ENCODE peak calls at places on chromosomes 1 and 21, in eight cellular contexts. One of them, this sample, is unnamed. For H3K4me1 and H3K9me3, the result is how much of the 10 kb centered on the place peaks cover.

GRCh38 chr21:45420623-45421041 is 15.7 kb downstream of the COL18A1 start:
- DNase-seq in cardiac muscle cell: peak
- DNase-seq in hepatocyte: peak
- DNase-seq in esophagus muscularis mucosa: no peak
- DNase-seq in lung: no peak
- DNase-seq in CD4-positive, CD25-positive, alpha-beta regulatory T cell: no peak
- DNase-seq in psoas muscle: peak
- DNase-seq in CD8-positive, alpha-beta T cell: no peak
- DNase-seq in this sample: no peak

GRCh38 chr1:15154480-15155036 is 1.0 kb downstream of the TMEM51 start:
- DNase-seq in cardiac muscle cell: peak
- DNase-seq in hepatocyte: peak
- DNase-seq in esophagus muscularis mucosa: no peak
- DNase-seq in lung: no peak
- DNase-seq in CD4-positive, CD25-positive, alpha-beta regulatory T cell: no peak
- DNase-seq in psoas muscle: peak
- DNase-seq in CD8-positive, alpha-beta T cell: no peak
- DNase-seq in this sample: peak

GRCh38 chr1:186925881-186926676 is 97.3 kb downstream of the PLA2G4A start:
- DNase-seq in cardiac muscle cell: no peak
- DNase-seq in hepatocyte: no peak
- DNase-seq in esophagus muscularis mucosa: no peak
- DNase-seq in lung: no peak
- DNase-seq in CD4-positive, CD25-positive, alpha-beta regulatory T cell: no peak
- DNase-seq in psoas muscle: no peak
- DNase-seq in CD8-positive, alpha-beta T cell: no peak
- DNase-seq in this sample: no peak

GRCh38 chr1:91851130-91852010 is 34.6 kb downstream of the TGFBR3 start:
- DNase-seq in cardiac muscle cell: peak
- DNase-seq in hepatocyte: peak
- DNase-seq in esophagus muscularis mucosa: peak
- DNase-seq in lung: peak
- DNase-seq in CD4-positive, CD25-positive, alpha-beta regulatory T cell: no peak
- DNase-seq in psoas muscle: peak
- DNase-seq in CD8-positive, alpha-beta T cell: no peak
- DNase-seq in this sample: no peak

GRCh38 chr1:206066479-206067171 is 13.7 kb downstream of the RHEX start:
- DNase-seq in cardiac muscle cell: peak
- DNase-seq in hepatocyte: peak
- DNase-seq in esophagus muscularis mucosa: no peak
- DNase-seq in lung: no peak
- DNase-seq in CD4-positive, CD25-positive, alpha-beta regulatory T cell: no peak
- DNase-seq in psoas muscle: no peak
- DNase-seq in CD8-positive, alpha-beta T cell: no peak
- DNase-seq in this sample: no peak

GRCh38 chr1:46486432-46487015 is 3.1 kb upstream of the DMBX1 start:
- DNase-seq in cardiac muscle cell: no peak
- DNase-seq in hepatocyte: no peak
- DNase-seq in esophagus muscularis mucosa: no peak
- DNase-seq in lung: no peak
- DNase-seq in CD4-positive, CD25-positive, alpha-beta regulatory T cell: no peak
- DNase-seq in psoas muscle: no peak
- DNase-seq in CD8-positive, alpha-beta T cell: no peak
- DNase-seq in this sample: no peak

GRCh38 chr21:44653123-44653522 is 1.3 kb downstream of the KRTAP12-4 start:
- DNase-seq in cardiac muscle cell: no peak
- DNase-seq in hepatocyte: no peak
- DNase-seq in esophagus muscularis mucosa: peak
- DNase-seq in lung: no peak
- DNase-seq in CD4-positive, CD25-positive, alpha-beta regulatory T cell: no peak
- DNase-seq in psoas muscle: no peak
- DNase-seq in CD8-positive, alpha-beta T cell: no peak
- DNase-seq in this sample: no peak

GRCh38 chr1:235275223-235275622 is 52.8 kb downstream of the ARID4B start:
- DNase-seq in cardiac muscle cell: no peak
- DNase-seq in hepatocyte: no peak
- DNase-seq in esophagus muscularis mucosa: no peak
- DNase-seq in lung: no peak
- DNase-seq in CD4-positive, CD25-positive, alpha-beta regulatory T cell: no peak
- DNase-seq in psoas muscle: no peak
- DNase-seq in CD8-positive, alpha-beta T cell: no peak
- DNase-seq in this sample: no peak

GRCh38 chr21:42975886-42976608 is 1.7 kb downstream of the PKNOX1 start:
- DNase-seq in cardiac muscle cell: no peak
- DNase-seq in hepatocyte: no peak
- DNase-seq in esophagus muscularis mucosa: no peak
- DNase-seq in lung: no peak
- DNase-seq in CD4-positive, CD25-positive, alpha-beta regulatory T cell: no peak
- DNase-seq in psoas muscle: no peak
- DNase-seq in CD8-positive, alpha-beta T cell: no peak
- DNase-seq in this sample: no peak

GRCh38 chr1:229596961-229597699 is 28.8 kb downstream of the TAF5L start:
- DNase-seq in cardiac muscle cell: no peak
- DNase-seq in hepatocyte: no peak
- DNase-seq in esophagus muscularis mucosa: no peak
- DNase-seq in lung: no peak
- DNase-seq in CD4-positive, CD25-positive, alpha-beta regulatory T cell: no peak
- DNase-seq in psoas muscle: peak
- DNase-seq in CD8-positive, alpha-beta T cell: no peak
- DNase-seq in this sample: no peak

GRCh38 chr1:160400646-160401486 is 502 bp downstream of the VANGL2 start:
- DNase-seq in cardiac muscle cell: peak
- DNase-seq in hepatocyte: peak
- DNase-seq in esophagus muscularis mucosa: no peak
- DNase-seq in lung: no peak
- DNase-seq in CD4-positive, CD25-positive, alpha-beta regulatory T cell: no peak
- DNase-seq in psoas muscle: no peak
- DNase-seq in CD8-positive, alpha-beta T cell: peak
- DNase-seq in this sample: peak

GRCh38 chr1:160404094-160404493 is 3.7 kb downstream of the VANGL2 start:
- DNase-seq in cardiac muscle cell: no peak
- DNase-seq in hepatocyte: peak
- DNase-seq in esophagus muscularis mucosa: no peak
- DNase-seq in lung: no peak
- DNase-seq in CD4-positive, CD25-positive, alpha-beta regulatory T cell: no peak
- DNase-seq in psoas muscle: no peak
- DNase-seq in CD8-positive, alpha-beta T cell: peak
- DNase-seq in this sample: no peak

GRCh38 chr1:160403244-160403643 is 2.9 kb downstream of the VANGL2 start:
- DNase-seq in cardiac muscle cell: no peak
- DNase-seq in hepatocyte: peak
- DNase-seq in esophagus muscularis mucosa: no peak
- DNase-seq in lung: no peak
- DNase-seq in CD4-positive, CD25-positive, alpha-beta regulatory T cell: no peak
- DNase-seq in psoas muscle: no peak
- DNase-seq in CD8-positive, alpha-beta T cell: peak
- DNase-seq in this sample: no peak

GRCh38 chr1:160401487-160401805 is 1.1 kb downstream of the VANGL2 start:
- DNase-seq in cardiac muscle cell: no peak
- DNase-seq in hepatocyte: no peak
- DNase-seq in esophagus muscularis mucosa: no peak
- DNase-seq in lung: no peak
- DNase-seq in CD4-positive, CD25-positive, alpha-beta regulatory T cell: no peak
- DNase-seq in psoas muscle: no peak
- DNase-seq in CD8-positive, alpha-beta T cell: no peak
- DNase-seq in this sample: no peak

GRCh38 chr1:160401972-160402795 is 1.8 kb downstream of the VANGL2 start:
- DNase-seq in cardiac muscle cell: no peak
- DNase-seq in hepatocyte: peak
- DNase-seq in esophagus muscularis mucosa: no peak
- DNase-seq in lung: no peak
- DNase-seq in CD4-positive, CD25-positive, alpha-beta regulatory T cell: no peak
- DNase-seq in psoas muscle: no peak
- DNase-seq in CD8-positive, alpha-beta T cell: peak
- DNase-seq in this sample: no peak
- H3K4me3 ChIP-seq in cardiac muscle cell: peak
- H3K4me3 ChIP-seq in hepatocyte: peak
- H3K4me3 ChIP-seq in esophagus muscularis mucosa: no peak
- H3K4me3 ChIP-seq in lung: no peak
- H3K4me3 ChIP-seq in CD4-positive, CD25-positive, alpha-beta regulatory T cell: no peak
- H3K4me3 ChIP-seq in psoas muscle: no peak
- H3K4me3 ChIP-seq in CD8-positive, alpha-beta T cell: no peak
- H3K4me3 ChIP-seq in this sample: peak

GRCh38 chr1:97901017-97901658 is 19.7 kb downstream of the DPYD start:
- DNase-seq in cardiac muscle cell: no peak
- DNase-seq in hepatocyte: no peak
- DNase-seq in esophagus muscularis mucosa: no peak
- DNase-seq in lung: no peak
- DNase-seq in CD4-positive, CD25-positive, alpha-beta regulatory T cell: no peak
- DNase-seq in psoas muscle: no peak
- DNase-seq in CD8-positive, alpha-beta T cell: no peak
- DNase-seq in this sample: no peak
- H3K4me1 ChIP-seq in cardiac muscle cell: under half
- H3K4me1 ChIP-seq in hepatocyte: under half
- H3K4me1 ChIP-seq in esophagus muscularis mucosa: under half
- H3K4me1 ChIP-seq in lung: under half
- H3K4me1 ChIP-seq in CD4-positive, CD25-positive, alpha-beta regulatory T cell: under half
- H3K4me1 ChIP-seq in psoas muscle: under half
- H3K4me1 ChIP-seq in CD8-positive, alpha-beta T cell: under half
- H3K4me1 ChIP-seq in this sample: under half

DNA sequence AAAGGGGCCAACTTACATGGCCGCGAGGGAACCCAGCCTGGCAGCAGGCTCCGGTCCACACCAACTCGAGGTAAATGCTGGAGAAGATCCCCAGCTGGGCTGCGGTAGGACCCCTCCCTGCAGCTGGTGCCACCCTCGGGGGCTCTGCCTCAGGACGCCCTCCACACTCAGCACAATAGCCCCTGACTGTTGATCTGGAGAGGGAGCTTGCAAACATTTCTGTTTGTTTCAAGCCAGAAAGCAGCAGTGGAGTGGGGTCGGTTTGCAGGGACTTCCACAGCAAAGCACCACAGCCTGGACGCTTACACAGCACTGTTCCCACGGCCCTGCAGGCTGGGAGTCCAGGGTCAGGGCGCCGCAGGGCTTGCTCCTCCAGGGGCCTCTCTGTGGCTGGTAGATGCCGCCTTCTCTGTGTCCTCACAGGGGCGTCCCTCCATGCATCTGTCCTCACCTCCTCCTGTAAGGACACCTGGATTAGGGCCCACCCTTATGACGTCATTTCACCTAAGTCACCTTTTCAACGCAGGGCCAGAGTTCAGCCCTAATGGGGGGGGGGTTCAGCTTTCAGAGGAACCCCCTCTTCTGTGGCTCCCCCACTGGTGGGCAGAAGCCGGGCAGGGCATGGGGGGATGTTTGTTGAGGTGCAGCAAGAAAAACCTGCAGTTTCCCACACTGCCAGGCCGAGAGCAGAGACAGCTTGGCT is 24.1 kb upstream of the TTC34 start:
- DNase-seq in cardiac muscle cell: no peak
- DNase-seq in hepatocyte: no peak
- DNase-seq in esophagus muscularis mucosa: no peak
- DNase-seq in lung: no peak
- DNase-seq in CD4-positive, CD25-positive, alpha-beta regulatory T cell: no peak
- DNase-seq in psoas muscle: peak
- DNase-seq in CD8-positive, alpha-beta T cell: no peak
- DNase-seq in this sample: no peak
- H3K9me3 ChIP-seq in cardiac muscle cell: under half
- H3K9me3 ChIP-seq in hepatocyte: under half
- H3K9me3 ChIP-seq in esophagus muscularis mucosa: under half
- H3K9me3 ChIP-seq in lung: under half
- H3K9me3 ChIP-seq in CD4-positive, CD25-positive, alpha-beta regulatory T cell: under half
- H3K9me3 ChIP-seq in psoas muscle: under half
- H3K9me3 ChIP-seq in CD8-positive, alpha-beta T cell: under half
- H3K9me3 ChIP-seq in this sample: under half

GRCh38 chr1:94819945-94820746 is at the start of gene SLC44A3:
- DNase-seq in cardiac muscle cell: peak
- DNase-seq in hepatocyte: peak
- DNase-seq in esophagus muscularis mucosa: no peak
- DNase-seq in lung: peak
- DNase-seq in CD4-positive, CD25-positive, alpha-beta regulatory T cell: no peak
- DNase-seq in psoas muscle: peak
- DNase-seq in CD8-positive, alpha-beta T cell: no peak
- DNase-seq in this sample: peak
- H3K4me3 ChIP-seq in cardiac muscle cell: peak
- H3K4me3 ChIP-seq in hepatocyte: peak
- H3K4me3 ChIP-seq in esophagus muscularis mucosa: peak
- H3K4me3 ChIP-seq in lung: peak
- H3K4me3 ChIP-seq in CD4-positive, CD25-positive, alpha-beta regulatory T cell: no peak
- H3K4me3 ChIP-seq in psoas muscle: peak
- H3K4me3 ChIP-seq in CD8-positive, alpha-beta T cell: no peak
- H3K4me3 ChIP-seq in this sample: peak

GRCh38 chr1:58011978-58012377 is 534.5 kb downstream of the OMA1 start:
- DNase-seq in cardiac muscle cell: no peak
- DNase-seq in hepatocyte: no peak
- DNase-seq in esophagus muscularis mucosa: no peak
- DNase-seq in lung: no peak
- DNase-seq in CD4-positive, CD25-positive, alpha-beta regulatory T cell: no peak
- DNase-seq in psoas muscle: no peak
- DNase-seq in CD8-positive, alpha-beta T cell: no peak
- DNase-seq in this sample: no peak

GRCh38 chr1:58000821-58001220 is 545.7 kb downstream of the OMA1 start:
- DNase-seq in cardiac muscle cell: no peak
- DNase-seq in hepatocyte: no peak
- DNase-seq in esophagus muscularis mucosa: no peak
- DNase-seq in lung: no peak
- DNase-seq in CD4-positive, CD25-positive, alpha-beta regulatory T cell: no peak
- DNase-seq in psoas muscle: no peak
- DNase-seq in CD8-positive, alpha-beta T cell: no peak
- DNase-seq in this sample: no peak

GRCh38 chr1:58005212-58005611 is 541.3 kb downstream of the OMA1 start:
- DNase-seq in cardiac muscle cell: no peak
- DNase-seq in hepatocyte: no peak
- DNase-seq in esophagus muscularis mucosa: no peak
- DNase-seq in lung: no peak
- DNase-seq in CD4-positive, CD25-positive, alpha-beta regulatory T cell: no peak
- DNase-seq in psoas muscle: no peak
- DNase-seq in CD8-positive, alpha-beta T cell: no peak
- DNase-seq in this sample: no peak

GRCh38 chr1:58003059-58003458 is 543.5 kb downstream of the OMA1 start:
- DNase-seq in cardiac muscle cell: no peak
- DNase-seq in hepatocyte: no peak
- DNase-seq in esophagus muscularis mucosa: no peak
- DNase-seq in lung: no peak
- DNase-seq in CD4-positive, CD25-positive, alpha-beta regulatory T cell: no peak
- DNase-seq in psoas muscle: no peak
- DNase-seq in CD8-positive, alpha-beta T cell: no peak
- DNase-seq in this sample: no peak

DNA sequence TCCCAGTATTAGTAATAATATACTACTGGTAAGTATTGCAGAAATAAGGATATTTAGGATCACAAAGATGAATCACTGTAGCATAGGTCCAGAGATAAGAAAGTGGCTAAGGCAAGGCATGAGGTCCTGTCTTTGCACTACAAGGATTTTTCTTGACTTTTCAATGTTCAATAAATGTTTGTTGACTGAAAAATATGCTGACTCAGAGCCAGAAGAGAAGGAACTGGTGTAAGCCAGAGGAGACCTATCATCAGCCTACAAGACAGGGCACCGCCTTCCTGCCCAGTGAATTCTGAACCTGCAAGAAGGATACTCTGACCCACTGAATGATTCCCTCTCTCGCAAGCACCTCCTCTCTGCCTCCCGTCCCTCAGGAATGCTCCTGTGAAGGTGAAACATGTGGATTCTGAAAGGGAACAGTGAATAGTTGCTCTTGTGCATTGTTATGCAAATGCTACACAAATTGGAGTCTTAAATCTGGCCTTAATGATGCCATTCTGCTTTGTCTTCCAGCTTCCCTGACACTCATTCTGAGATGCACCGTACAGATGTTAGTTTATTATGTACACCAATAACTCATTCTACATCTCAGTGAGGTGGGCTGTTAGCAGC is 540.0 kb downstream of the OMA1 start:
- DNase-seq in cardiac muscle cell: no peak
- DNase-seq in hepatocyte: no peak
- DNase-seq in esophagus muscularis mucosa: no peak
- DNase-seq in lung: no peak
- DNase-seq in CD4-positive, CD25-positive, alpha-beta regulatory T cell: no peak
- DNase-seq in psoas muscle: no peak
- DNase-seq in CD8-positive, alpha-beta T cell: no peak
- DNase-seq in this sample: peak
- H3K4me1 ChIP-seq in cardiac muscle cell: under half
- H3K4me1 ChIP-seq in hepatocyte: under half
- H3K4me1 ChIP-seq in esophagus muscularis mucosa: under half
- H3K4me1 ChIP-seq in lung: under half
- H3K4me1 ChIP-seq in CD4-positive, CD25-positive, alpha-beta regulatory T cell: under half
- H3K4me1 ChIP-seq in psoas muscle: under half
- H3K4me1 ChIP-seq in CD8-positive, alpha-beta T cell: under half
- H3K4me1 ChIP-seq in this sample: under half

This sample was measured in HAP-1.